ENCODE peak calls at places on chromosomes 12 and 14, in five cellular contexts. T is sigmoid colon, W is heart left ventricle, Z is A549, X is body of pancreas. E is an unnamed sample.

GRCh38 chr12:80222261-80222660 is 122.9 kb downstream of the OTOGL start:
- DNase-seq in W (no peak), X (no peak), T (no peak), Z (no peak), E (no peak)

GRCh38 chr12:66751432-66752113 is 72.7 kb upstream of the GRIP1 start:
- DNase-seq in W (no peak), T (no peak), Z (no peak), X (no peak), E (no peak)

GRCh38 chr12:153080-153746 is 60.7 kb downstream of the SLC6A12 start:
- DNase-seq in X (peak; percentile 58), T (no peak), Z (peak; percentile 79), W (peak; percentile 67), E (no peak)

GRCh38 chr12:116319851-116320621 is 42.5 kb upstream of the MED13L start:
- DNase-seq in W (peak; percentile 71), X (peak; percentile 30), T (peak; percentile 96), Z (no peak), E (no peak)

GRCh38 chr14:73623504-73623903 is 11.2 kb downstream of the ACOT6 start:
- DNase-seq in T (no peak), Z (no peak), X (no peak), W (no peak), E (no peak)

GRCh38 chr14:98234208-98234607 is 1037.8 kb downstream of the BCL11B start:
- DNase-seq in T (no peak), X (no peak), Z (no peak), W (no peak), E (no peak)

GRCh38 chr14:94424371-94424770 is 28.2 kb downstream of the SERPINA11 start:
- DNase-seq in X (no peak), W (no peak), T (no peak), Z (no peak), E (no peak)

GRCh38 chr12:121465921-121466799 is 66.2 kb downstream of the RNF34 start:
- DNase-seq in T (no peak), Z (peak; percentile 21), W (peak; percentile 53), X (peak; percentile 27), E (no peak)

GRCh38 chr14:86858043-86858442 is 1134.9 kb downstream of the GALC start:
- DNase-seq in Z (no peak), X (no peak), W (no peak), T (no peak), E (no peak)

GRCh38 chr12:114829833-114830232 is 145.9 kb upstream of the TBX3 start:
- DNase-seq in W (no peak), X (no peak), T (no peak), Z (no peak), E (no peak)

GRCh38 chr12:46832084-46832704 is 6.4 kb upstream of the SLC38A4 start:
- DNase-seq in Z (no peak), W (no peak), T (no peak), X (no peak), E (no peak)

GRCh38 chr14:55707365-55707804 is 127.4 kb downstream of the KTN1 start:
- DNase-seq in T (no peak), X (no peak), W (no peak), Z (peak; percentile 61), E (no peak)

GRCh38 chr14:61147898-61148549 is 133.1 kb downstream of the TMEM30B start:
- DNase-seq in X (no peak), Z (no peak), W (peak; percentile 45), T (peak; percentile 70), E (no peak)

GRCh38 chr14:101188571-101188915 is 285.0 kb upstream of the RTL1 start:
- DNase-seq in T (no peak), X (no peak), Z (no peak), W (no peak), E (no peak)

GRCh38 chr12:1810201-1810930 is 10.0 kb upstream of the LRTM2 start:
- DNase-seq in T (no peak), Z (no peak), X (no peak), W (peak; percentile 21), E (no peak)

GRCh38 chr12:27252934-27253333 is 8.8 kb downstream of the STK38L start:
- DNase-seq in T (no peak), Z (no peak), X (no peak), W (no peak), E (no peak)

GRCh38 chr12:98653866-98654493 is 8.9 kb downstream of the APAF1 start:
- DNase-seq in W (no peak), Z (peak; percentile 77), X (no peak), T (no peak), E (no peak)

GRCh38 chr14:32047791-32048190 is 29.3 kb upstream of the ARHGAP5 start:
- DNase-seq in Z (no peak), T (no peak), X (no peak), W (no peak), E (no peak)

GRCh38 chr14:78836777-78837176 is 666.6 kb downstream of the NRXN3 start:
- DNase-seq in T (no peak), W (peak; percentile 20), Z (peak; percentile 76), X (peak; percentile 66), E (no peak)

GRCh38 chr12:26172478-26172877 is 22.9 kb upstream of the SSPN start:
- DNase-seq in T (no peak), X (no peak), W (no peak), Z (no peak), E (no peak)

GRCh38 chr14:89617471-89618291 is 200.6 kb upstream of the FOXN3 start:
- DNase-seq in T (no peak), X (peak; percentile 55), Z (no peak), W (peak; percentile 32), E (no peak)

GRCh38 chr12:6335451-6336078 is 6.3 kb downstream of the TNFRSF1A start:
- DNase-seq in Z (peak; percentile 88), X (peak; percentile 85), T (peak; percentile 92), W (peak; percentile 82), E (no peak)

GRCh38 chr14:59705866-59706265 is 129.3 kb upstream of the CCDC175 start:
- DNase-seq in X (no peak), Z (no peak), T (no peak), W (no peak), E (no peak)

GRCh38 chr12:133181238-133181959 is at the start of gene ZNF268:
- DNase-seq in X (peak; percentile 96), T (peak; percentile 94), W (peak; percentile 94), Z (peak; percentile 97), E (peak; percentile 45)
- TF ChIP-seq POLR2A in X (peak; percentile 57), T (no peak), W (no peak), Z (peak; percentile 55), E (no peak)

GRCh38 chr12:119180380-119181040 is 1.8 kb downstream of the HSPB8 start:
- DNase-seq in X (no peak), W (peak; percentile 61), Z (peak; percentile 31), T (peak; percentile 90), E (no peak)

GRCh38 chr12:119178544-119179334 is at the start of gene HSPB8:
- DNase-seq in W (peak; percentile 96), Z (peak; percentile 76), T (peak; percentile 98), X (peak; percentile 78), E (no peak)

GRCh38 chr12:119181202-119181601 is 2.5 kb downstream of the HSPB8 start:
- DNase-seq in T (no peak), W (no peak), X (no peak), Z (no peak), E (no peak)

GRCh38 chr12:119177724-119178380 is 879 bp upstream of the HSPB8 start:
- DNase-seq in W (no peak), Z (no peak), T (no peak), X (no peak), E (no peak)

DNA sequence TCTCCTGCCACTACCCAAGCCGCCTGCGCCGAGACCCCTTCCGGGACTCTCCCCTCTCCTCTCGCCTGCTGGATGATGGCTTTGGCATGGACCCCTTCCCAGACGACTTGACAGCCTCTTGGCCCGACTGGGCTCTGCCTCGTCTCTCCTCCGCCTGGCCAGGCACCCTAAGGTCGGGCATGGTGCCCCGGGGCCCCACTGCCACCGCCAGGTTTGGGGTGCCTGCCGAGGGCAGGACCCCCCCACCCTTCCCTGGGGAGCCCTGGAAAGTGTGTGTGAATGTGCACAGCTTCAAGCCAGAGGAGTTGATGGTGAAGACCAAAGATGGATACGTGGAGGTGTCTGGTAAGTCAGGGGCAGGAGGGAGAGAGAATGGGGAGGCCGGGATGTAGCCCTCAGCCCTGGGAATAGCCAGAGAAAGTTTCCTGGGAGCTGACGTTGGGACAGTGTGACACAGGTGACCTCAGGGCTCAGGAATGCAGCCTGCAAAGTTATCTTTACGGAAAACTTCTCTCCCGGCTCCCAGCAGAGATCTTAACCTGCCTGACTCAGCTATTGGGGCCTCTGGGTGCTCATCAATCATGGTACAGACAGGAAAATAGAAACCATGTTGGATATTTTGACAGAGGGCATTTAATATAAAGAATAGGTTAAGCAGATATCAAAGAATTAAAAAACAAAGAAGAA is 747 bp downstream of the HSPB8 start:
- DNase-seq in Z (peak; percentile 69), W (peak; percentile 55), T (peak; percentile 76), X (peak; percentile 64), E (no peak)
- H3K27ac ChIP-seq in Z (peak overlapping the region; percentile 85), W (peak overlapping the region; percentile 95), T (peak overlapping the region; percentile 99), X (peak overlapping the region; percentile 77), E (peak overlapping the region; percentile 89)

GRCh38 chr12:108797677-108798076 is 59.7 kb downstream of the SSH1 start:
- DNase-seq in Z (no peak), T (no peak), X (no peak), W (no peak), E (no peak)

GRCh38 chr12:108801736-108802665 is 55.4 kb downstream of the SSH1 start:
- DNase-seq in X (no peak), T (peak; percentile 89), W (peak; percentile 64), Z (no peak), E (no peak)

GRCh38 chr12:108798551-108799221 is 58.7 kb downstream of the SSH1 start:
- DNase-seq in T (peak; percentile 95), Z (no peak), W (peak; percentile 49), X (no peak), E (no peak)

GRCh38 chr12:108800591-108800990 is 56.8 kb downstream of the SSH1 start:
- DNase-seq in T (no peak), Z (no peak), X (no peak), W (no peak), E (no peak)

GRCh38 chr12:108799528-108800243 is 57.7 kb downstream of the SSH1 start:
- DNase-seq in X (no peak), W (no peak), T (no peak), Z (no peak), E (no peak)
- H3K4me1 ChIP-seq in X (peaks cover 3% of the 10 kb centered on the region), W (peaks cover 36% of the 10 kb centered on the region), T (no peaks in the 10 kb centered on the region), Z (peaks cover 6% of the 10 kb centered on the region), E (peaks cover 14% of the 10 kb centered on the region)

GRCh38 chr12:111168009-111168786 is 200.7 kb downstream of the PHETA1 start:
- DNase-seq in Z (no peak), T (no peak), X (no peak), W (no peak), E (no peak)

GRCh38 chr12:111171334-111171733 is 197.6 kb downstream of the PHETA1 start:
- DNase-seq in X (no peak), W (no peak), T (no peak), Z (no peak), E (no peak)

GRCh38 chr12:111166779-111167540 is 201.9 kb downstream of the PHETA1 start:
- DNase-seq in X (no peak), W (peak; percentile 81), Z (no peak), T (peak; percentile 85), E (no peak)

GRCh38 chr12:111170559-111170958 is 198.3 kb downstream of the PHETA1 start:
- DNase-seq in X (no peak), W (no peak), Z (no peak), T (no peak), E (no peak)

GRCh38 chr12:111169032-111169431 is 199.9 kb downstream of the PHETA1 start:
- DNase-seq in T (no peak), Z (no peak), X (no peak), W (no peak), E (no peak)
- TF ChIP-seq POLR2A in T (no peak), Z (no peak), X (no peak), W (no peak), E (no peak)

E was measured in esophagus squamous epithelium.